ENCODE peak calls at places on chromosome 20, in seven cellular contexts. W is NCI-H2081 treated with DMSO at 0.1 percent for 48 hours, X is amygdala, T is kidney tubule cell, O is iris pigment epithelial cell, D is EL, Q is H54. H is an unnamed sample.

GRCh38 chr20:24617080-24617432 is 147.6 kb downstream of the SYNDIG1 start:
- DNase-seq in O (no peak), T (no peak), D (no peak), Q (no peak), X (no peak), W (no peak), H (no peak)

GRCh38 chr20:45745015-45745414 is 22.9 kb downstream of the SPINT4 start:
- DNase-seq in D (no peak), W (no peak), Q (no peak), O (no peak), T (no peak), X (no peak), H (no peak)

GRCh38 chr20:51346686-51347485 is 195.6 kb downstream of the NFATC2 start:
- DNase-seq in T (peak), W (no peak), O (peak), X (no peak), D (peak), Q (peak), H (no peak)

GRCh38 chr20:41003143-41003932 is 25.3 kb upstream of the TOP1 start:
- DNase-seq in D (peak), W (no peak), O (peak), Q (peak), X (no peak), T (peak), H (no peak)

GRCh38 chr20:63416631-63417030 is 55.5 kb upstream of the CHRNA4 start:
- DNase-seq in T (no peak), Q (no peak), W (no peak), D (no peak), X (no peak), O (no peak), H (no peak)

GRCh38 chr20:10637563-10637962 is 36.2 kb downstream of the JAG1 start:
- DNase-seq in Q (no peak), D (no peak), W (no peak), O (no peak), T (no peak), X (no peak), H (no peak)

GRCh38 chr20:33119725-33120720 is 40.6 kb downstream of the BPIFB4 start:
- DNase-seq in D (peak), X (no peak), W (no peak), T (peak), Q (no peak), O (no peak), H (peak)

GRCh38 chr20:29689411-29690225 is 1567.8 kb upstream of the DEFB115 start:
- DNase-seq in O (no peak), D (no peak), X (no peak), T (no peak), W (peak), Q (no peak), H (no peak)

GRCh38 chr20:43404880-43405279 is 52.8 kb upstream of the SRSF6 start:
- DNase-seq in O (peak), Q (peak), D (peak), T (peak), W (no peak), X (no peak), H (peak)

GRCh38 chr20:25544760-25545159 is 40.6 kb downstream of the NINL start:
- DNase-seq in D (no peak), X (no peak), O (peak), W (no peak), Q (no peak), T (no peak), H (no peak)

GRCh38 chr20:53216856-53217576 is 244.9 kb downstream of the TSHZ2 start:
- DNase-seq in O (peak), Q (peak), W (no peak), X (peak), D (peak), T (peak), H (peak)

GRCh38 chr20:3084283-3084985 is at the start of gene AVP:
- DNase-seq in D (no peak), T (no peak), O (no peak), X (no peak), W (no peak), Q (no peak), H (no peak)

GRCh38 chr20:47551841-47552240 is 50.2 kb downstream of the NCOA3 start:
- DNase-seq in W (no peak), O (peak), D (no peak), X (no peak), T (peak), Q (no peak), H (no peak)

GRCh38 chr20:23658989-23659609 is 21.3 kb upstream of the CST3 start:
- DNase-seq in Q (no peak), O (no peak), X (no peak), D (no peak), T (peak), W (no peak), H (no peak)

GRCh38 chr20:58294497-58295455 is 14.7 kb upstream of the RAB22A start:
- DNase-seq in Q (no peak), O (peak), D (peak), T (no peak), W (no peak), X (no peak), H (no peak)

GRCh38 chr20:46625875-46626373 is 25.3 kb downstream of the SLC13A3 start:
- DNase-seq in T (no peak), W (no peak), Q (no peak), X (no peak), D (no peak), O (no peak), H (no peak)